ENCODE peak calls at places on chromosomes 6 and 20, in six cellular contexts. I, Y, R, B, O and P are unnamed samples.

GRCh38 chr20:40197744-40198143 is 491.3 kb downstream of the MAFB start:
- DNase-seq in O (peak; percentile 53), I (no peak), Y (no peak), B (no peak), R (no peak), P (no peak)

GRCh38 chr6:35919085-35919826 is 1.6 kb downstream of the SRPK1 start:
- DNase-seq in I (no peak), B (no peak), Y (no peak), O (no peak), R (peak; percentile 57), P (peak; percentile 12)

GRCh38 chr6:170393807-170394399 is 87.3 kb downstream of the FAM120B start:
- DNase-seq in O (no peak), Y (no peak), B (no peak), R (peak; percentile 19), I (no peak), P (no peak)

GRCh38 chr6:46491201-46491788 is at the start of gene RCAN2:
- DNase-seq in R (peak; percentile 8), B (peak; percentile 52), Y (peak; percentile 59), O (peak; percentile 16), I (peak; percentile 84), P (no peak)

GRCh38 chr6:78059171-78059570 is 406.3 kb downstream of the MEI4 start:
- DNase-seq in B (no peak), R (no peak), Y (no peak), I (no peak), O (no peak), P (no peak)

GRCh38 chr6:80528115-80528514 is 421.6 kb downstream of the BCKDHB start:
- DNase-seq in B (no peak), O (no peak), R (peak; percentile 25), Y (no peak), I (no peak), P (no peak)

GRCh38 chr20:58344741-58345140 is 35.2 kb downstream of the RAB22A start:
- DNase-seq in Y (no peak), I (no peak), R (peak; percentile 71), O (no peak), B (no peak), P (no peak)

GRCh38 chr20:36541227-36542018 is at the start of gene MYL9:
- DNase-seq in Y (peak; percentile 85), B (peak; percentile 87), O (peak; percentile 91), R (peak; percentile 62), I (peak; percentile 98), P (peak; percentile 54)

GRCh38 chr20:251352-251751 is 6.2 kb upstream of the DEFB132 start:
- DNase-seq in R (no peak), O (no peak), I (no peak), B (no peak), Y (no peak), P (no peak)

GRCh38 chr6:80003841-80004198 is 629 bp upstream of the TTK start:
- DNase-seq in Y (no peak), R (no peak), B (no peak), I (peak; percentile 27), O (peak; percentile 9), P (no peak)

GRCh38 chr20:64082126-64082638 is 2.0 kb downstream of the LKAAEAR1 start:
- DNase-seq in Y (no peak), O (no peak), I (no peak), R (no peak), B (no peak), P (no peak)

GRCh38 chr20:58224097-58224496 is 4.4 kb downstream of the ANKRD60 start:
- DNase-seq in B (no peak), R (no peak), Y (no peak), O (no peak), I (no peak), P (no peak)

GRCh38 chr6:13873288-13874190 is 51.2 kb upstream of the RNF182 start:
- DNase-seq in B (peak; percentile 75), I (peak; percentile 86), Y (peak; percentile 70), R (no peak), O (peak; percentile 16), P (peak; percentile 80)

GRCh38 chr6:163387317-163387716 is 27.2 kb upstream of the QKI start:
- DNase-seq in I (no peak), Y (no peak), R (peak; percentile 13), B (no peak), O (no peak), P (no peak)

GRCh38 chr6:39111280-39111679 is 3.7 kb downstream of the SAYSD1 start:
- DNase-seq in R (no peak), Y (no peak), B (no peak), O (no peak), I (no peak), P (no peak)

GRCh38 chr6:39114395-39114706 is 635 bp downstream of the SAYSD1 start:
- DNase-seq in B (no peak), R (no peak), Y (no peak), I (no peak), O (no peak), P (no peak)

GRCh38 chr6:39118921-39119320 is 3.9 kb upstream of the SAYSD1 start:
- DNase-seq in O (no peak), R (no peak), I (no peak), B (no peak), Y (no peak), P (no peak)

GRCh38 chr6:39113788-39114187 is 1.2 kb downstream of the SAYSD1 start:
- DNase-seq in B (no peak), R (no peak), O (no peak), I (no peak), Y (no peak), P (no peak)

DNA sequence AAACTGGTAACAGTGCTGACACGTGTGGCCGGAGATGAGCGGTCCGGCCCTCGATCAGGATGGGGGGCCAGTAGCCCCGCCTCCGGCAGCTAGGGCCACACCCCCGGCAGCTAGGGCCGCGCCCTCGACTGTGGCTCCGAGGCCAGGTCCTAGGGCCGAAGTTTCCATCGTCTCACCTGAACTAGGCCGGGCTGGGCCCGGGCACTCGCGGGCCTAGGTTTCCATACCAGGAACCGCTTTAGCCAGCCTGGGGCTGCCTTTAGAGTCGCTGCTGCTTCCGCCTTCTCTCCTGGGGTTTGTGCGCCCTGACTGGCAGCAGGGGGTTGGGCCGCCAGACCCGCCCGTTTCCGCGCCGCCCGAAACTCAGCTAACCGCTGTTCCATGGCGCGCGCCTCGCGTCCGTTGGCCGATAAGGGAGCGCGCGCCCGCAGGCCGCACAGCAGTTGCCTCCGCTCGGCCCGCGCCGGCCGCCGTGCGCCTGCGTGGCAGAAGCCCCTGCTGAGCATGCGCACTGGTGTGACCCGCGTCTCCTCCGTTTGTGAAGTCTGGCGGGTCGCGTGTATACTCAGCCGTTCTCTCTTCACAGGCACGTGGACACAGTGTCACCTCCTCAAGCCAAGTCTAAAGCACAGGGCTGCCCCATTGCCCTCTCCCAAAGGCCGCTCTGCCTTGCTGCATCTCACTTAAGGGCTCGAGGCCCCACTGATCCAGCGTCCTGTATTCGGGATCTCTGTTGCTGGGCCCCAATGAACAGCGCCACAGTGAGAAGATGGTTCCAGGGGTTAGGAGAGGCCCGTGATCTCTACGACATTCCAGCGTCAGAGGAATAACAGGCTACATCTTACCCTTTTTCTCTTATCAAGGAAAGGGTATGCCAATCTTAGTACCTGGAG is at the start of gene SAYSD1:
- DNase-seq in I (peak; percentile 94), O (peak; percentile 76), R (peak; percentile 88), Y (peak; percentile 95), B (peak; percentile 84), P (peak; percentile 60)
- TF ChIP-seq POLR2A in I (peak; percentile 80), O (peak; percentile 68), R (peak; percentile 39), Y (no peak), B (peak; percentile 68), P (peak; percentile 70)

GRCh38 chr6:138795809-138796469 is at the start of gene ECT2L:
- DNase-seq in I (peak; percentile 62), B (peak; percentile 90), Y (peak; percentile 60), R (no peak), O (peak; percentile 29), P (no peak)
- TF ChIP-seq POLR2A in I (no peak), B (no peak), Y (no peak), R (no peak), O (no peak), P (no peak)

GRCh38 chr6:2259002-2259494 is 13.6 kb upstream of the GMDS start:
- DNase-seq in I (no peak), Y (peak; percentile 65), B (no peak), R (no peak), O (no peak), P (no peak)
- TF ChIP-seq POLR2A in I (no peak), Y (no peak), B (no peak), R (no peak), O (no peak), P (no peak)

DNA sequence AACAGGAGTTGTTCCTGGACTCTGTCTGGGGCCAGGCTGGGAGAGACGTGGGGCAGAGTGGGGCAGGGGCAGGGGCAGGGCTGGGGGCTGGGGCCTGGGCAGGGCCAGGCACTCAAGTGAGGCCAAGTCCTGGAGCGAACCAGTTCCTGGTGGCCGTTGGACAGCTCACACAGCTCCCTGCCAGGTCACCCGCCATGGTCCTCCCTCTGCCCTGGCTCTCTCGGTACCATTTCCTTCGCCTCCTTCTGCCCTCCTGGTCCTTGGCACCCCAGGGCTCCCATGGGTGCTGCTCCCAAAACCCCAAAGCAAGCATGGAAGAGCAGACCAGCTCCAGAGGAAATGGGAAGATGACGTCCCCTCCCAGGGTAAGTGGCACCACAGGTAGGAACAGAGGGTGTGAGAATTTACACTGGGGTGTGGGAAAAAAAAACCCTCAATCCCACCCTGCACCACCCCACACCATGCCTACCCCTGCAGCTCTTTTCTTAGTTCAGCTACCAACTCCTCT is at the start of gene MCCD1:
- DNase-seq in B (no peak), I (no peak), R (no peak), Y (no peak), O (no peak), P (no peak)
- TF ChIP-seq POLR2A in B (no peak), I (no peak), R (no peak), Y (no peak), O (no peak), P (no peak)

GRCh38 chr6:32194825-32195651 is 2.6 kb upstream of the GPSM3 start:
- DNase-seq in Y (no peak), R (peak; percentile 62), O (peak; percentile 62), B (no peak), I (peak; percentile 35), P (no peak)
- TF ChIP-seq POLR2A in Y (no peak), R (no peak), O (peak; percentile 94), B (peak; percentile 75), I (peak; percentile 86), P (peak; percentile 47)

DNA sequence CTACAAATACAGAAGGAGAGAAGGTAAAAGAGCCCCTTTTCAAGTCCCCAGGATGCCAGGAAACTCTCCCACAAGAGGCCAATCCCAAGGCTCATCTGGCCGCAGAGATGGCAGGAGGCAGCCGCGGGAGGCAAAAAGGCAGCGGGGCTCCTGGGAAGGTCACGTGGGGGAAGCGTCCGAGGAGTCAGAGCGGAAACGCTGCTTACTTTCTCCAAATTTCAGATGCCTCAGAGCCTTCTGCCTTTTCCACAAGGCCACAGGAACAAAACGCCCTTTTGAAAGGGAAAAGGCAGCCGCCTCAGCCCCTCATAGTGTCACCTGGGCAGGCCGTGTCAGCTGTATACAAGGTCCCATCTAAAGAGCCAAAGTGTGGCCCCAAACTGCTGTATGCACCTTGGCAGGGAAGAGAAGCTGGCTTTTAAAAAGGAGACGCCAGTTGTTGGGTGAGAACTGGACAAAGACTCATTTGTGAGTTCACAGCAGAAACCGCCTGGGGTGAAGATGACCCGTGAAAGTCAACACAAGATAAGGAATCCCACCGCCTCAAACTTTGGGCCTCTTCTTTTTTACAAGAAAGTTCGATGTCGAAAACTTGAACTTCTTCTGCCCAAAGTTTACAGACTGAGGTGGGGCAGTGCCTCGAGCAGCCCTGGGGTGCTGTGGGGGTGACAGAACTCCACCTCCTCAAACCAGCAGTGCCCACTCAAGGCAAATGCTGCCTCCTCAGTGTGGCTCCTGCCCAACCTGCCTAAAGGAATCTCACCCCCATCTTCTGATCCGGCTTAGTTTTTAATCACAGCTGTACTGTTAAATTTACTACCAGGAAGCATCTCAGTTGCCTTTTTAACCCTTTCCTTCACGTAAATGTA is 45.4 kb downstream of the EZR start:
- DNase-seq in O (no peak), I (no peak), B (no peak), Y (no peak), R (no peak), P (no peak)
- TF ChIP-seq POLR2A in O (no peak), I (no peak), B (no peak), Y (no peak), R (no peak), P (no peak)